ENCODE peak calls at places on chromosome 5, in four cellular contexts. J is right atrium auricular region, X is hepatocyte, D is cardiac muscle cell. Q is an unnamed sample.

GRCh38 chr5:134609232-134609851 is 23.3 kb downstream of the SAR1B start:
- DNase-seq in X (peak), D (no peak), J (no peak), Q (no peak)

GRCh38 chr5:102811962-102812361 is 56.9 kb downstream of the PAM start:
- DNase-seq in X (no peak), J (no peak), D (no peak), Q (no peak)

GRCh38 chr5:97162045-97162444 is 19.6 kb upstream of the LIX1 start:
- DNase-seq in X (peak), D (peak), J (no peak), Q (peak)

GRCh38 chr5:147935032-147935431 is 28.7 kb upstream of the C5orf46 start:
- DNase-seq in J (no peak), D (peak), X (peak), Q (peak)

GRCh38 chr5:125348221-125348692 is 601.8 kb upstream of the ZNF608 start:
- DNase-seq in D (peak), X (peak), J (peak), Q (peak)

GRCh38 chr5:169762338-169763095 is 125.4 kb downstream of the DOCK2 start:
- DNase-seq in J (no peak), X (no peak), D (peak), Q (no peak)

GRCh38 chr5:135890867-135891266 is 4.8 kb downstream of the IL9 start:
- DNase-seq in X (no peak), J (peak), D (no peak), Q (no peak)

GRCh38 chr5:38104497-38105230 is 153.7 kb upstream of the EGFLAM start:
- DNase-seq in X (no peak), D (no peak), J (no peak), Q (peak)

GRCh38 chr5:45800331-45800730 is 104.2 kb upstream of the HCN1 start:
- DNase-seq in D (no peak), X (no peak), J (no peak), Q (no peak)

GRCh38 chr5:132826424-132827082 is 3.9 kb downstream of the SHROOM1 start:
- DNase-seq in X (no peak), D (no peak), J (no peak), Q (no peak)

GRCh38 chr5:29085142-29085541 is 2046.8 kb upstream of the CDH9 start:
- DNase-seq in J (no peak), X (peak), D (no peak), Q (no peak)

GRCh38 chr5:8213701-8214240 is 344.8 kb downstream of the MTRR start:
- DNase-seq in X (no peak), J (no peak), D (no peak), Q (no peak)

GRCh38 chr5:140424135-140424534 is 22.5 kb downstream of the ANKHD1 start:
- DNase-seq in J (no peak), X (no peak), D (no peak), Q (no peak)

GRCh38 chr5:66595877-66596790 is at the start of gene MAST4:
- DNase-seq in J (peak), X (peak), D (peak), Q (peak)

GRCh38 chr5:112174959-112175594 is 244.0 kb downstream of the EPB41L4A start:
- DNase-seq in J (no peak), D (peak), X (peak), Q (peak)

GRCh38 chr5:16693879-16694278 is 77.1 kb upstream of the RETREG1 start:
- DNase-seq in J (no peak), D (no peak), X (no peak), Q (no peak)

GRCh38 chr5:176818391-176819098 is 8.2 kb downstream of the UNC5A start:
- DNase-seq in X (no peak), D (no peak), J (no peak), Q (peak)

GRCh38 chr5:80255425-80255751 is 460 bp downstream of the SERINC5 start:
- DNase-seq in X (peak), D (peak), J (peak), Q (peak)

GRCh38 chr5:17436766-17437221 is 61.2 kb upstream of the TAF11L2 start:
- DNase-seq in J (no peak), D (no peak), X (no peak), Q (no peak)

GRCh38 chr5:1708592-1709141 is 91.0 kb downstream of the MRPL36 start:
- DNase-seq in J (peak), D (no peak), X (no peak), Q (peak)

GRCh38 chr5:172795401-172795977 is 24.5 kb upstream of the DUSP1 start:
- DNase-seq in X (peak), D (peak), J (peak), Q (no peak)

GRCh38 chr5:68777145-68777544 is 316.7 kb upstream of the SLC30A5 start:
- DNase-seq in X (peak), D (no peak), J (no peak), Q (no peak)

GRCh38 chr5:89694026-89694540 is 715.5 kb downstream of the CETN3 start:
- DNase-seq in D (no peak), J (no peak), X (no peak), Q (no peak)

GRCh38 chr5:51997908-51998307 is 614.7 kb downstream of the ISL1 start:
- DNase-seq in D (no peak), X (peak), J (no peak), Q (peak)

GRCh38 chr5:150144876-150145275 is 10.8 kb downstream of the PDGFRB start:
- DNase-seq in D (peak), J (no peak), X (no peak), Q (no peak)
- H3K4me3 ChIP-seq in D (no peak), J (no peak), X (no peak), Q (no peak)

GRCh38 chr5:163193886-163194285 is 243.5 kb upstream of the CCNG1 start:
- DNase-seq in X (no peak), J (no peak), D (no peak), Q (no peak)

GRCh38 chr5:163190762-163191161 is 246.6 kb upstream of the CCNG1 start:
- DNase-seq in X (no peak), D (no peak), J (no peak), Q (no peak)

GRCh38 chr5:163190283-163190682 is 247.1 kb upstream of the CCNG1 start:
- DNase-seq in J (no peak), D (no peak), X (no peak), Q (no peak)

GRCh38 chr5:163185315-163185714 is 252.1 kb upstream of the CCNG1 start:
- DNase-seq in J (no peak), X (no peak), D (no peak), Q (no peak)

DNA sequence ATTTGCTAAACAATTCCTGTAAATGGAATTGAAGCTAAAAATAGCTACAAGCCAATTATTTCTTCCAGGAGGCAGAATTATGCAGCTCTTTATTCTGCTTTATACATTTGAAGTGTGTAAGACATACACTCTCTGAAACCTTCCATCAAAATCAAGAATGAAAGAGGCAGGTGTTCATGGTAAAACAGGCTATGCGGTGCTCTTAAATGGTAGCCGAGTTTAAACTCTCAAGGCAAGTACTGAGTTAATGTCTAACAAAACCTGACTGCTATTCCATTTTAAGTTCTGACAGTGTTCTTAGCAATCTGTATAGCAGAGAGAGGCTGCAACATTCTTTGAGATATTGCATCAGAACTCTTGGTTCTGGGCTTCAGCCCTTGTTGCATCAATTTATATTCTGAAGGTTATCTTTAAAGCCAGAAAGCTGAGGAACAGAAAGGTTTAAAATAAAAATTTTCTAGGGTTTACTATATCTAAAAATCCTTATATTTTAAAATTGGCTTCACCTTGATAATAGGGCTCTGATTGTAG is 248.3 kb upstream of the CCNG1 start:
- DNase-seq in J (no peak), D (no peak), X (no peak), Q (no peak)
- H3K4me3 ChIP-seq in J (no peak), D (no peak), X (no peak), Q (no peak)

DNA sequence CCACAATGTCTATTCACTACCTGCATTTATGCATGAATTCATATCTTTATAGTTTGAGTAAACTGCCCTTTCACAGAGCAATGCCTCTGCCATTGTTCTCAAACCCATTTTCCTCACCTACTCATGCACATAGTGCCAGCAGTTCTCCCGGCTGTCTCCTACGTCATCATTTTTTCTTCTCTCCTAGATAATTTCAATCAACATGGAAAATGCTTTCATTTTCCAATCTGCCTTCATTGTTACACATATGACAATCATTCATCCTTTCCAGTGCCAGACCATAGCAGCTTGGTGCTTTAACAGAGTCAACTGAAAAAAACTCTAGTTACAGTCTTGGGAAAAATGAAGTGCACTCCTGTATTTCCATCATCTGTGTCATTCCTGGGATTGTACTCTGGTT is 514.8 kb upstream of the CTNND2 start:
- DNase-seq in J (no peak), X (no peak), D (no peak), Q (no peak)
- H3K4me3 ChIP-seq in J (no peak), X (no peak), D (no peak), Q (no peak)

GRCh38 chr5:13003457-13003856 is 941.0 kb downstream of the DNAH5 start:
- DNase-seq in X (no peak), D (no peak), J (no peak), Q (no peak)

GRCh38 chr5:12999667-13000066 is 944.8 kb downstream of the DNAH5 start:
- DNase-seq in X (no peak), D (no peak), J (no peak), Q (no peak)
- H3K4me3 ChIP-seq in X (no peak), D (no peak), J (no peak), Q (no peak)

GRCh38 chr5:131416729-131417128 is 152.9 kb downstream of the CDC42SE2 start:
- DNase-seq in J (no peak), X (no peak), D (no peak), Q (no peak)
- H3K4me3 ChIP-seq in J (no peak), X (no peak), D (no peak), Q (no peak)